ENCODE peak calls at places on chromosome 13, in eight cellular contexts. M is Peyer's patch, V is endothelial cell of umbilical vein, X is gastrocnemius medialis, B is K562, F is upper lobe of left lung, K is H54, Y is breast epithelium. L is an unnamed sample.

GRCh38 chr13:23674795-23675640 is 104.8 kb downstream of the TNFRSF19 start:
- DNase-seq in M (no peak), V (no peak), X (no peak), B (no peak), F (no peak), K (no peak), Y (no peak), L (no peak)

GRCh38 chr13:49022472-49023144 is 46.9 kb downstream of the FNDC3A start:
- DNase-seq in M (no peak), V (no peak), X (no peak), B (no peak), F (no peak), K (no peak), Y (no peak), L (no peak)

GRCh38 chr13:69690999-69691398 is 416.6 kb upstream of the ATXN8OS start:
- DNase-seq in M (no peak), V (no peak), X (no peak), B (no peak), F (no peak), K (no peak), Y (no peak), L (no peak)

GRCh38 chr13:39415003-39415402 is 188.0 kb downstream of the LHFPL6 start:
- DNase-seq in M (no peak), V (peak), X (peak), B (no peak), F (no peak), K (no peak), Y (peak), L (no peak)

GRCh38 chr13:25872871-25873607 is 178.8 kb downstream of the SHISA2 start:
- DNase-seq in M (no peak), V (no peak), X (peak), B (no peak), F (no peak), K (no peak), Y (no peak), L (no peak)

GRCh38 chr13:23760000-23760399 is 129.2 kb downstream of the MIPEP start:
- DNase-seq in M (no peak), V (no peak), X (no peak), B (no peak), F (no peak), K (no peak), Y (no peak), L (no peak)

GRCh38 chr13:73782781-73783180 is 351.4 kb downstream of the KLF12 start:
- DNase-seq in M (no peak), V (no peak), X (no peak), B (no peak), F (no peak), K (no peak), Y (no peak), L (no peak)

GRCh38 chr13:80100636-80101035 is 240.3 kb downstream of the SPRY2 start:
- DNase-seq in M (no peak), V (no peak), X (no peak), B (no peak), F (no peak), K (no peak), Y (no peak), L (no peak)

GRCh38 chr13:110044521-110045200 is 258.3 kb upstream of the IRS2 start:
- DNase-seq in M (no peak), V (no peak), X (no peak), B (no peak), F (no peak), K (no peak), Y (no peak), L (no peak)

GRCh38 chr13:103386341-103386740 is 320.1 kb upstream of the SLC10A2 start:
- DNase-seq in M (no peak), V (no peak), X (no peak), B (no peak), F (no peak), K (peak), Y (no peak), L (no peak)

GRCh38 chr13:46605824-46606554 is 53.0 kb downstream of the LRCH1 start:
- DNase-seq in M (no peak), V (no peak), X (no peak), B (no peak), F (no peak), K (no peak), Y (no peak), L (no peak)

GRCh38 chr13:97253581-97254293 is 31.6 kb downstream of the MBNL2 start:
- DNase-seq in M (no peak), V (no peak), X (no peak), B (no peak), F (no peak), K (no peak), Y (no peak), L (no peak)

GRCh38 chr13:99977334-99977911 is 4.2 kb upstream of the ZIC2 start:
- DNase-seq in M (no peak), V (no peak), X (no peak), B (no peak), F (no peak), K (no peak), Y (no peak), L (no peak)

GRCh38 chr13:26015276-26015934 is 36.4 kb downstream of the SHISA2 start:
- DNase-seq in M (no peak), V (peak), X (no peak), B (no peak), F (no peak), K (no peak), Y (no peak), L (no peak)

GRCh38 chr13:32428581-32429072 is 697 bp upstream of the N4BP2L1 start:
- DNase-seq in M (peak), V (no peak), X (no peak), B (no peak), F (no peak), K (no peak), Y (no peak), L (peak)

GRCh38 chr13:110062777-110063442 is 244.0 kb downstream of the COL4A1 start:
- DNase-seq in M (no peak), V (no peak), X (no peak), B (no peak), F (no peak), K (no peak), Y (no peak), L (no peak)

GRCh38 chr13:50847501-50847900 is 4.0 kb upstream of the DLEU7 start:
- DNase-seq in M (no peak), V (no peak), X (no peak), B (no peak), F (no peak), K (no peak), Y (no peak), L (no peak)

DNA sequence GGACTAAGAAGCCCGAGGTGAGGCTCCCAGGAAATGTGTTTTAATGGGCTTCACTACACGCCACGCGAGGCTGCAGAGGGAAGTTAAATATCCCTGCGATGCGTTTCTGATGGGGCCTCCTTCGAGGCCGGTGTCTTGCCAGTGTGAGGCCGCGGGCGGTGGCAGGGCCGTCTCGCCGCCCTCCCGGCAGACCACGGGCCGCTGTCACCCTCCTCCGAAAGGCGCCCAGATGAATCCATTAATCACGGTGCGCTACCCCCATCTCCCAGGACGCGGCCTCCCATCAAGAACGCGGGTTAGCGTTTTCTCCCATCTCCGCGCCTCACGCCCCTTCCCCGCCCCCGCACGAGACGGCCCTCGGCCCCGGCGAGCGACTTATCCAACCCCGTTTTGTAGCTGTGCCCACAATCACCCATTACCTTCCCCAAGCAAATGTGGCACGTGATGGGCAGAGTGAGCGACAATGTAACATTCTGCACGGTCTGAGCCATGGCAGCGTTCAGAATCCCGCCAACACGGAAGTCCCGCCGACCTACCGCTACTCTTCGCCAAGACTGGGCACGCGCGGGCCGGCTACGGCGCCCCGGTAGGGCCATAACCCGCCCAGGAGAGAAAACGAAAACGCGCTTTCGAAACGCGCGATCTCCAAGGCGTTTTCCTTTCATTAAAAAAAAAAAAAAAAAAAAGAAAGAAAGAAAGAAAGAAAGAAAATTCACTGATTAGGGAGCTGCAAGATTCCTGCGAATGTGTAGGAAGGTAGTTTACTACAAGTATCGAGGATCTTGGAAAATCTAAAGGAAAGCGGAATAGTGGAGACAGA is at the start of gene OBI1:
- DNase-seq in M (peak), V (peak), X (peak), B (peak), F (peak), K (peak), Y (peak), L (peak)
- TF ChIP-seq POLR2A in M (peak), V (peak), X (peak), B (peak), F (no peak), K (peak), Y (no peak), L (peak)

GRCh38 chr13:41263261-41263971 is at the start of gene MTRF1:
- DNase-seq in M (peak), V (peak), X (peak), B (peak), F (peak), K (peak), Y (peak), L (peak)
- TF ChIP-seq POLR2A in M (no peak), V (peak), X (no peak), B (peak), F (no peak), K (peak), Y (no peak), L (peak)

GRCh38 chr13:45119469-45119989 is 781 bp upstream of the GTF2F2 start:
- DNase-seq in M (peak), V (no peak), X (no peak), B (no peak), F (peak), K (peak), Y (no peak), L (peak)
- TF ChIP-seq POLR2A in M (no peak), V (no peak), X (no peak), B (no peak), F (no peak), K (no peak), Y (no peak), L (no peak)

GRCh38 chr13:42048625-42049453 is at the start of gene DGKH:
- DNase-seq in M (peak), V (peak), X (peak), B (peak), F (peak), K (peak), Y (peak), L (peak)
- TF ChIP-seq POLR2A in M (peak), V (peak), X (peak), B (peak), F (peak), K (peak), Y (peak), L (peak)

GRCh38 chr13:45331123-45331619 is 9.8 kb downstream of the TPT1 start:
- DNase-seq in M (no peak), V (no peak), X (no peak), B (no peak), F (no peak), K (no peak), Y (no peak), L (no peak)
- TF ChIP-seq POLR2A in M (no peak), V (no peak), X (no peak), B (peak), F (no peak), K (no peak), Y (no peak), L (no peak)